ENCODE peak calls at places on chromosomes 11 and 22, in five cellular contexts. U, T, C, J and H are unnamed samples.
A peak's percentile ranks its signal among the peaks of the same experiment; 100 is the strongest.

GRCh38 chr11:747176-748006 is at the start of gene TALDO1:
- DNase-seq in U (peak; percentile 96), T (peak; percentile 42), C (peak; percentile 57), J (peak; percentile 93), H (peak; percentile 86)

GRCh38 chr22:47608421-47608820 is 846.0 kb downstream of the TBC1D22A start:
- DNase-seq in U (no peak), T (no peak), C (no peak), J (no peak), H (no peak)

GRCh38 chr11:96341237-96342130 is 1.5 kb downstream of the MAML2 start:
- DNase-seq in U (peak; percentile 61), T (no peak), C (no peak), J (peak; percentile 76), H (no peak)

GRCh38 chr11:82790723-82791487 is 57.2 kb upstream of the FAM181B start:
- DNase-seq in U (no peak), T (no peak), C (no peak), J (peak; percentile 60), H (no peak)

GRCh38 chr11:127470485-127470884 is 469.9 kb upstream of the KIRREL3 start:
- DNase-seq in U (peak; percentile 49), T (no peak), C (no peak), J (no peak), H (no peak)

GRCh38 chr22:47343611-47344010 is 581.2 kb downstream of the TBC1D22A start:
- DNase-seq in U (no peak), T (no peak), C (no peak), J (no peak), H (no peak)

GRCh38 chr11:36069576-36070214 is 125.8 kb downstream of the LDLRAD3 start:
- DNase-seq in U (no peak), T (peak; percentile 15), C (no peak), J (no peak), H (peak; percentile 46)

GRCh38 chr22:37304595-37305343 is 22.5 kb downstream of the CYTH4 start:
- DNase-seq in U (no peak), T (no peak), C (no peak), J (peak; percentile 45), H (peak; percentile 13)

GRCh38 chr22:50485221-50486131 is 1.2 kb upstream of the MIOX start:
- DNase-seq in U (no peak), T (no peak), C (no peak), J (no peak), H (no peak)

GRCh38 chr11:112797653-112798293 is 163.4 kb upstream of the NCAM1 start:
- DNase-seq in U (peak; percentile 85), T (no peak), C (no peak), J (peak; percentile 69), H (no peak)

GRCh38 chr22:49966041-49966715 is 5.6 kb downstream of the PIM3 start:
- DNase-seq in U (peak; percentile 49), T (no peak), C (no peak), J (no peak), H (no peak)

GRCh38 chr11:44589301-44589700 is 23.8 kb downstream of the CD82 start:
- DNase-seq in U (no peak), T (no peak), C (no peak), J (no peak), H (no peak)

GRCh38 chr11:12125609-12126149 is 15.3 kb downstream of the MICAL2 start:
- DNase-seq in U (no peak), T (no peak), C (peak; percentile 29), J (peak; percentile 57), H (no peak)

GRCh38 chr22:45872659-45873263 is 104.2 kb downstream of the WNT7B start:
- DNase-seq in U (no peak), T (no peak), C (no peak), J (no peak), H (no peak)

GRCh38 chr22:49976439-49977175 is 16.0 kb downstream of the PIM3 start:
- DNase-seq in U (no peak), T (peak; percentile 67), C (no peak), J (no peak), H (no peak)

GRCh38 chr11:57205046-57205671 is 23.4 kb downstream of the LRRC55 start:
- DNase-seq in U (no peak), T (no peak), C (no peak), J (no peak), H (peak; percentile 77)

GRCh38 chr11:103525069-103525468 is 415.8 kb downstream of the DYNC2H1 start:
- DNase-seq in U (no peak), T (no peak), C (no peak), J (no peak), H (no peak)

GRCh38 chr11:12455938-12456337 is 78.6 kb downstream of the PARVA start:
- DNase-seq in U (no peak), T (no peak), C (no peak), J (no peak), H (no peak)

GRCh38 chr11:6572215-6572614 is 31.2 kb downstream of the RRP8 start:
- DNase-seq in U (no peak), T (no peak), C (no peak), J (no peak), H (no peak)

GRCh38 chr11:14537134-14537599 is 17.0 kb upstream of the PSMA1 start:
- DNase-seq in U (no peak), T (no peak), C (no peak), J (peak; percentile 64), H (no peak)

GRCh38 chr11:106398396-106399074 is 321.1 kb downstream of the AASDHPPT start:
- DNase-seq in U (no peak), T (no peak), C (no peak), J (no peak), H (no peak)

GRCh38 chr22:20031732-20032406 is 11.0 kb downstream of the TANGO2 start:
- DNase-seq in U (no peak), T (no peak), C (no peak), J (no peak), H (no peak)

GRCh38 chr11:107591446-107592236 is 694 bp downstream of the ELMOD1 start:
- DNase-seq in U (peak; percentile 71), T (no peak), C (no peak), J (no peak), H (no peak)

GRCh38 chr11:10490032-10490397 is 35.0 kb downstream of the AMPD3 start:
- DNase-seq in U (no peak), T (no peak), C (no peak), J (no peak), H (no peak)

GRCh38 chr22:33328789-33329296 is 270.7 kb upstream of the SYN3 start:
- DNase-seq in U (no peak), T (no peak), C (no peak), J (no peak), H (no peak)

GRCh38 chr11:2862395-2862949 is 23.1 kb downstream of the CDKN1C start:
- DNase-seq in U (no peak), T (no peak), C (no peak), J (no peak), H (peak; percentile 48)

GRCh38 chr11:33262016-33262638 is 4.9 kb downstream of the HIPK3 start:
- DNase-seq in U (no peak), T (no peak), C (no peak), J (no peak), H (no peak)

GRCh38 chr11:76637491-76638266 is 32.9 kb downstream of the LRRC32 start:
- DNase-seq in U (no peak), T (peak; percentile 67), C (no peak), J (no peak), H (no peak)

GRCh38 chr22:40509401-40510134 is 127.0 kb downstream of the MRTFA start:
- DNase-seq in U (no peak), T (no peak), C (no peak), J (no peak), H (no peak)

DNA sequence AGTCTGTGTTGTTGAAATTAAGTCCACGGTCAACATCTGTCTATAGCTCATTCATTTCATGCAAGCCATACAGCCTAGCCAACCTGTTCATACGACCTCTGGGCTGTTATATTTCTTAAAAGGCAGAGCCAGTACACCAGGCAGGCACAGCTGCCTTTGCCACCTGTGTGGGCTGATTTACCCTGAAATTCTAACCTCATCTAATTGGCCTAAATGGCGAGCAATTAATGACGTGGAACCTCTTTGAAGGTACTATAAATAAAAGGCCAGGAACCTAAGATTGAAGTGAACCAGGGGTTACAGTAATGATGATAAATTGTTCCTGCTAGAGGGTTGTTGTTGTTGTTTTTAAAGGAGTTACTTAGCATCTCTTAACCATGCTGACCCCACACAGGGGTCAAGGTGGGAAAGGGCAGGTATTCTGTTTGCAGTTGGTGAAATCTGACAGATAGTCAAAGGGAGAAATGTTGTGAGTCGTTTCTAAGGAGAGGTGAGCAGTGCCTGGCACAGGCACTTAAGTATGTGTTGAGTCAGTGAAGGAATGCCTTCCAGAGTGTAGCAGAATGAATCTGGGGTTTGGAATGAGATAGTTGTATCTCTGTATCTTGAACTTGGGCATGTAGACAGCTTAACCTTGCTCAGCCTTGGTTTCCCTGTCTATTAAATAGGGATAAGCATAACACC is 213.5 kb upstream of the NAV2 start:
- DNase-seq in U (no peak), T (no peak), C (no peak), J (no peak), H (no peak)
- TF ChIP-seq ZNF274 in U (no peak), T (no peak), C (no peak), J (no peak), H (no peak)

GRCh38 chr11:19409307-19409706 is 168.6 kb upstream of the E2F8 start:
- DNase-seq in U (no peak), T (no peak), C (no peak), J (no peak), H (no peak)
- TF ChIP-seq ZNF274 in U (no peak), T (no peak), C (no peak), J (no peak), H (no peak)

GRCh38 chr22:22210889-22211833 is 33.4 kb upstream of the VPREB1 start:
- DNase-seq in U (no peak), T (no peak), C (no peak), J (no peak), H (no peak)

GRCh38 chr22:22213231-22213630 is 31.4 kb upstream of the VPREB1 start:
- DNase-seq in U (no peak), T (no peak), C (no peak), J (peak; percentile 40), H (no peak)

GRCh38 chr22:22207845-22208564 is 36.6 kb upstream of the VPREB1 start:
- DNase-seq in U (peak; percentile 92), T (peak; percentile 62), C (peak; percentile 69), J (peak; percentile 98), H (peak; percentile 49)

GRCh38 chr22:22208657-22209056 is 35.9 kb upstream of the VPREB1 start:
- DNase-seq in U (no peak), T (no peak), C (no peak), J (no peak), H (no peak)

DNA sequence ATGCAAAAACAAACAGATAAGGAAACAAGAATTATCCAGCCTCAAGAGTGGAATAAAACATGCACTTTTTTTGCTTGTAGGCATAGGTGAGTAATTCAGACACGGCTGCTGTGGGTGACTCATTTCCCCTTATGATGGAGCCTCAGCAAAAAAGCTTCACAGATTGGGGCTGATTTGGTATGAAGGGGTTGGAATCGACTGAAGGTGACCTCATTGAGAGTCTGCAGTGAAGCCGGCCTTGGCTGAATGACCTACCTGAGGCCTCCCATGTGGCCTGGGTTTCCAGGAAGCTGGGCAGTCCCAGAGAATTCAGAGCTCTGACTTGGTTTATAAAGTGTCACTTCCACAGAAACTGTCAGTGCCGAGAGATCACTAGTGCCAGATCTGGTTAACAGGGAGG is 34.2 kb upstream of the VPREB1 start:
- DNase-seq in U (no peak), T (no peak), C (peak; percentile 22), J (no peak), H (no peak)
- TF ChIP-seq ZNF274 in U (no peak), T (no peak), C (no peak), J (no peak), H (no peak)

GRCh38 chr22:24247011-24247507 is 2.2 kb upstream of the GGT5 start:
- DNase-seq in U (no peak), T (no peak), C (no peak), J (peak; percentile 1), H (no peak)
- TF ChIP-seq ZNF274 in U (no peak), T (no peak), C (no peak), J (no peak), H (no peak)